ENCODE peak calls at places on chromosomes 16 and 17, in five cellular contexts. One of them, this sample, is unnamed.
A peak's percentile ranks its signal among the peaks of the same experiment; 100 is the strongest.

GRCh38 chr16:50645858-50646257 is 35.3 kb downstream of the SNX20 start:
- DNase-seq in H9: no peak
- DNase-seq in mesenchymal stem cell: no peak
- DNase-seq in neuronal stem cell: no peak
- DNase-seq in H1: no peak
- DNase-seq in this sample: no peak

GRCh38 chr16:23015580-23015979 is 133.7 kb downstream of the USP31 start:
- DNase-seq in neuronal stem cell: no peak
- DNase-seq in mesenchymal stem cell: no peak
- DNase-seq in H1: no peak
- DNase-seq in H9: no peak
- DNase-seq in this sample: no peak

GRCh38 chr17:19270951-19271611 is 33.9 kb downstream of the EPN2 start:
- DNase-seq in H1: no peak
- DNase-seq in H9: no peak
- DNase-seq in mesenchymal stem cell: no peak
- DNase-seq in neuronal stem cell: no peak
- DNase-seq in this sample: no peak

GRCh38 chr16:75305364-75306101 is 54.1 kb upstream of the BCAR1 start:
- DNase-seq in mesenchymal stem cell: peak; percentile 100
- DNase-seq in H1: no peak
- DNase-seq in neuronal stem cell: no peak
- DNase-seq in H9: no peak
- DNase-seq in this sample: peak; percentile 99

GRCh38 chr17:63495471-63495870 is 18.6 kb downstream of the ACE start:
- DNase-seq in neuronal stem cell: no peak
- DNase-seq in mesenchymal stem cell: no peak
- DNase-seq in H1: no peak
- DNase-seq in H9: no peak
- DNase-seq in this sample: no peak

GRCh38 chr17:6591599-6592158 is 35.3 kb upstream of the PITPNM3 start:
- DNase-seq in neuronal stem cell: no peak
- DNase-seq in mesenchymal stem cell: peak; percentile 71
- DNase-seq in H9: no peak
- DNase-seq in H1: no peak
- DNase-seq in this sample: peak; percentile 53

GRCh38 chr17:51260960-51261958 is 913 bp downstream of the UTP18 start:
- DNase-seq in H9: peak; percentile 89
- DNase-seq in H1: peak; percentile 47
- DNase-seq in neuronal stem cell: peak; percentile 74
- DNase-seq in mesenchymal stem cell: peak; percentile 42
- DNase-seq in this sample: peak; percentile 72

GRCh38 chr17:13244511-13244910 is 226.7 kb upstream of the ELAC2 start:
- DNase-seq in H9: no peak
- DNase-seq in H1: no peak
- DNase-seq in mesenchymal stem cell: no peak
- DNase-seq in neuronal stem cell: no peak
- DNase-seq in this sample: peak; percentile 84

GRCh38 chr16:3461120-3461519 is 17.6 kb downstream of the NAA60 start:
- DNase-seq in neuronal stem cell: no peak
- DNase-seq in H9: no peak
- DNase-seq in H1: no peak
- DNase-seq in mesenchymal stem cell: no peak
- DNase-seq in this sample: no peak

GRCh38 chr16:84597518-84598390 is 20.1 kb downstream of the COTL1 start:
- DNase-seq in H9: no peak
- DNase-seq in neuronal stem cell: no peak
- DNase-seq in mesenchymal stem cell: no peak
- DNase-seq in H1: no peak
- DNase-seq in this sample: no peak

GRCh38 chr17:45300060-45300751 is 16.6 kb downstream of the MAP3K14 start:
- DNase-seq in mesenchymal stem cell: no peak
- DNase-seq in neuronal stem cell: no peak
- DNase-seq in H9: no peak
- DNase-seq in H1: no peak
- DNase-seq in this sample: no peak

GRCh38 chr16:69193860-69194259 is 6.9 kb downstream of the SNTB2 start:
- DNase-seq in H1: no peak
- DNase-seq in H9: no peak
- DNase-seq in neuronal stem cell: no peak
- DNase-seq in mesenchymal stem cell: no peak
- DNase-seq in this sample: no peak

GRCh38 chr17:68255731-68256538 is 8.1 kb downstream of the AMZ2 start:
- DNase-seq in mesenchymal stem cell: peak; percentile 27
- DNase-seq in neuronal stem cell: no peak
- DNase-seq in H9: no peak
- DNase-seq in H1: no peak
- DNase-seq in this sample: no peak

GRCh38 chr17:46726106-46726670 is 92.3 kb downstream of the WNT3 start:
- DNase-seq in neuronal stem cell: no peak
- DNase-seq in H9: no peak
- DNase-seq in mesenchymal stem cell: peak; percentile 57
- DNase-seq in H1: no peak
- DNase-seq in this sample: no peak

GRCh38 chr16:1614226-1615102 is 2.3 kb downstream of the CRAMP1 start:
- DNase-seq in mesenchymal stem cell: peak; percentile 62
- DNase-seq in H9: no peak
- DNase-seq in H1: no peak
- DNase-seq in neuronal stem cell: peak; percentile 18
- DNase-seq in this sample: peak; percentile 25

GRCh38 chr16:22317001-22317530 is 19.9 kb downstream of the POLR3E start:
- DNase-seq in H1: no peak
- DNase-seq in neuronal stem cell: no peak
- DNase-seq in mesenchymal stem cell: no peak
- DNase-seq in H9: no peak
- DNase-seq in this sample: no peak

GRCh38 chr17:49691677-49692191 is 13.8 kb upstream of the SPOP start:
- DNase-seq in mesenchymal stem cell: no peak
- DNase-seq in H9: no peak
- DNase-seq in neuronal stem cell: no peak
- DNase-seq in H1: no peak
- DNase-seq in this sample: no peak

GRCh38 chr16:81996664-81997529 is 14.4 kb downstream of the SDR42E1 start:
- DNase-seq in mesenchymal stem cell: peak; percentile 85
- DNase-seq in H1: no peak
- DNase-seq in neuronal stem cell: no peak
- DNase-seq in H9: no peak
- DNase-seq in this sample: no peak

DNA sequence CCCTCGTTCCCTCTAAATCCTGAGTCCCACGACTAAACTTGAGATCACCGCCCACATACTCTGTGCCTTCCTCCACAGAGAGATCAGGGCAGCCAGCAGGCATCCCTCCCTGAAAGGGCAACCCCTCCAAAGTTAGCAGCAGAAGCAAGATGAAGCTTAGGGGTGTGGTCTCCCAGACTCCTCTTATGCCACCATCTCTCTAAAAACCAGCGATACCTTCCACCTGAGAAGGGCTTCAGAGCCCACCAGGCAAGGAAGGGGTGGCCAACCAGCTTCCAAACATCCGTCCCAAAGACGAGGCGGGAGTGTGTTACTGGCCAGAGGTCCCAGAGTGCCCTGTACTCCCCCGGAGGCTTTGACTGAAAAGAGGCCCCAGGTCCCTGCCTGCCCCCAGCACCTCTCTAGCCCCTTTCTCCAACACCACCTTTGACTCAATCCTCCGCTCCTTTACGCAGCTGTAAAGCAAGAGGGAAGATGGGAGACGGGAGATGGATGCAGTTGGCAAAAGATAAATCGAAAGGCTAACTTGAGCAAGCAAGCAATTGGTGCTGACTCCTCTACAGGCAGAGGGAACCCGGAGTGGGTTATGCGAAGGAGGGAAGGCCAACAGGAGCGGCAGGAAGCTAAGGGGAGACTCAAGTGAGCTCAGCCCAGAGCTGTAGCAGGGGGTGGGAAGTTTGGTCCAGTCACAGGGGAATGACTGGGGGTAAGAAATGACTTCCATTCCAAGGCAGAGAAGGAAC is 1.1 kb downstream of the ST3GAL2 start:
- DNase-seq in H9: no peak
- DNase-seq in neuronal stem cell: no peak
- DNase-seq in H1: no peak
- DNase-seq in mesenchymal stem cell: peak; percentile 75
- DNase-seq in this sample: peak; percentile 29
- H2BK12ac ChIP-seq in H9: no peak overlapping the region
- H2BK12ac ChIP-seq in neuronal stem cell: no peak overlapping the region
- H2BK12ac ChIP-seq in H1: peak overlapping the region; percentile 22
- H2BK12ac ChIP-seq in mesenchymal stem cell: peak overlapping the region; percentile 83
- H2BK12ac ChIP-seq in this sample: peak overlapping the region; percentile 50

GRCh38 chr16:14309906-14310305 is 238.8 kb downstream of the MRTFB start:
- DNase-seq in H1: no peak
- DNase-seq in H9: no peak
- DNase-seq in neuronal stem cell: no peak
- DNase-seq in mesenchymal stem cell: peak; percentile 75
- DNase-seq in this sample: peak; percentile 97
- H2BK120ac ChIP-seq in H1: peak overlapping the region; percentile 78
- H2BK120ac ChIP-seq in H9: no peak overlapping the region
- H2BK120ac ChIP-seq in neuronal stem cell: no peak overlapping the region
- H2BK120ac ChIP-seq in mesenchymal stem cell: peak overlapping the region; percentile 15
- H2BK120ac ChIP-seq in this sample: peak overlapping the region; percentile 31

DNA sequence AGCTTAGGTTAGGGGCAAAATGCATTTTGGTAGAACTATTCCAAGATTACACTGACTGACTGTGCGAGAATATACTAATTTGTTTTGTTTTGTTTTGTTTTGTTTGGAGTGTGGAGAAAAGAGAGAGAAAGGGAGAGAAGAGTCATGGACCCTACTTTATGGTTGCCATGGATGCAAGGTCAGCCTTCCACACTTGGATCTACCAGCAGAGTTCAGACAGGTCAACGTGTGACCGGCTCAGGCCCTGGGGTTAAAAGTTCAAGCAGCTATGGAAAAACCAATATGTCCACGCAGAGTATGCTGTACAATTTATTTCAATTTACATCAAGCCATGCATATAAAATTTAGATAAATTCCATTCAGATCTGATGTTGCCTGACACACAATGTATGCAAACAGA is 122.8 kb downstream of the SKAP1 start:
- DNase-seq in mesenchymal stem cell: no peak
- DNase-seq in H9: no peak
- DNase-seq in neuronal stem cell: no peak
- DNase-seq in H1: no peak
- DNase-seq in this sample: no peak
- H2BK12ac ChIP-seq in mesenchymal stem cell: no peak overlapping the region
- H2BK12ac ChIP-seq in H9: no peak overlapping the region
- H2BK12ac ChIP-seq in neuronal stem cell: no peak overlapping the region
- H2BK12ac ChIP-seq in H1: no peak overlapping the region
- H2BK12ac ChIP-seq in this sample: no peak overlapping the region

GRCh38 chr17:27511921-27512320 is 55.7 kb downstream of the KSR1 start:
- DNase-seq in mesenchymal stem cell: no peak
- DNase-seq in H9: no peak
- DNase-seq in neuronal stem cell: no peak
- DNase-seq in H1: no peak
- DNase-seq in this sample: no peak

GRCh38 chr17:27514595-27515413 is 58.6 kb downstream of the KSR1 start:
- DNase-seq in H1: no peak
- DNase-seq in mesenchymal stem cell: no peak
- DNase-seq in neuronal stem cell: no peak
- DNase-seq in H9: no peak
- DNase-seq in this sample: no peak

GRCh38 chr17:27513849-27514248 is 57.6 kb downstream of the KSR1 start:
- DNase-seq in neuronal stem cell: no peak
- DNase-seq in H1: no peak
- DNase-seq in mesenchymal stem cell: no peak
- DNase-seq in H9: no peak
- DNase-seq in this sample: no peak

GRCh38 chr17:27511154-27511553 is 54.9 kb downstream of the KSR1 start:
- DNase-seq in H1: no peak
- DNase-seq in mesenchymal stem cell: no peak
- DNase-seq in neuronal stem cell: no peak
- DNase-seq in H9: no peak
- DNase-seq in this sample: no peak

DNA sequence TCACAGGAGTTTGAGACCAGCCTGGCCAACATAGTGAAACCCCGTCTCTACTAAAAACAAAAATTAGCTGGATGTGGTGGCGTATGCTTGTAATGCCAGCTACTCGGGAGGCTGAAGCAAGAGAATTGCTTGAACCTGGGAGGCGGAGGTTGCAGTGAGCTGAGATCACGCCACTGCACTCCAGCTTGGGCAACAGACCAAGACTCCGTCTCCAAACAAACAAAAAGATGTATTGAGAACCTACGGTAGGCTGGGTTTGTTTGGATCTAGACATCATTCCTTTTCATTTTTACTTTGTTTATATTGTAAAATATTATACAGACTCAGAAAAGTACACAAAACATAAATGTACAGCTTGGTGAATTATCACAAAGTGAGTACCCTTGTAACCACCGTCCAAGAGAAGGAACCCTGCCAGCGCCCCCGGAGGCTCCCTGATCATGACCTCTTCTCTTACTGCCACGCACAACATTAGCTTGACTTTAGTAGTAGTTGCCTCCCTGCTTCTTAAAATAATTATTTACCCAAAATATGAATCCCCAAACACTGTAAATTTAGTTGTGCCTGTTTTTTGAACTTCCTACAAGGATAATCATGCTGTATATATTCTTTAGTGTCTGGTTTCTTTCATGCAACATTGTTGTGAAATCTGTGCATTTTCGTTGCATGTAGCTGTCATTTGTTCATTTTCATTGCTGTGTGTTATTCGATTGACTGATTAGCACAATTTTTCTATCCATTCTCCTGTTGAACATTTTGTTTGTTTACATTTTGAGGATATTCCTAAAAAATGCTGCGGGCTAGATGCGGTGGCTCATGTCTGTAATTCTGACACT is 56.5 kb downstream of the KSR1 start:
- DNase-seq in H1: no peak
- DNase-seq in H9: no peak
- DNase-seq in mesenchymal stem cell: peak; percentile 58
- DNase-seq in neuronal stem cell: no peak
- DNase-seq in this sample: peak; percentile 62
- H2BK120ac ChIP-seq in H1: no peak overlapping the region
- H2BK120ac ChIP-seq in H9: no peak overlapping the region
- H2BK120ac ChIP-seq in mesenchymal stem cell: no peak overlapping the region
- H2BK120ac ChIP-seq in neuronal stem cell: no peak overlapping the region
- H2BK120ac ChIP-seq in this sample: no peak overlapping the region